ENCODE peak calls at places on chromosomes 3 and 15, in ten cellular contexts. R is IMR-90, K is SJSA1, N is thyroid gland, W is omental fat pad, S is sigmoid colon, Y is LNCaP clone FGC, P is T-helper 2 cell, G is Right ventricle myocardium superior, Z is posterior vena cava. Q is an unnamed sample.

GRCh38 chr3:126107203-126107939 is 23.4 kb upstream of the SLC41A3 start:
- DNase-seq in S (peak; percentile 40), Z (peak; percentile 71), P (no peak), Y (no peak), R (no peak), K (no peak), W (no peak), N (no peak), G (no peak), Q (no peak)

GRCh38 chr3:64214002-64214696 is 11.1 kb downstream of the PRICKLE2 start:
- DNase-seq in W (peak; percentile 34), S (peak; percentile 90), G (peak; percentile 89), Z (peak; percentile 92), Y (no peak), K (peak; percentile 41), P (no peak), N (peak; percentile 65), R (peak; percentile 82), Q (no peak)

GRCh38 chr3:111859061-111859973 is at the start of gene PHLDB2:
- DNase-seq in G (peak; percentile 86), K (peak; percentile 86), S (peak; percentile 91), N (peak; percentile 56), Z (peak; percentile 95), Y (no peak), P (peak; percentile 64), W (no peak), R (peak; percentile 67), Q (peak; percentile 61)

GRCh38 chr3:188605960-188606359 is 452.0 kb downstream of the LPP start:
- DNase-seq in Z (no peak), W (no peak), N (no peak), Y (no peak), S (no peak), P (no peak), K (no peak), R (no peak), G (no peak), Q (no peak)

GRCh38 chr3:42936157-42936981 is 30.4 kb downstream of the ZNF662 start:
- DNase-seq in N (peak; percentile 33), G (peak; percentile 64), Y (no peak), R (peak; percentile 16), S (peak; percentile 79), Z (peak; percentile 83), P (no peak), K (no peak), W (no peak), Q (no peak)

GRCh38 chr3:8887435-8888295 is 75.6 kb downstream of the RAD18 start:
- DNase-seq in R (no peak), P (no peak), S (no peak), G (no peak), K (peak; percentile 82), Z (no peak), N (no peak), W (no peak), Y (no peak), Q (no peak)

GRCh38 chr3:109132801-109133473 is 3.6 kb upstream of the C3orf85 start:
- DNase-seq in S (no peak), G (no peak), K (no peak), Z (no peak), P (no peak), N (no peak), Y (no peak), R (peak; percentile 0), W (no peak), Q (no peak)

GRCh38 chr15:73955851-73956250 is 29.6 kb downstream of the LOXL1 start:
- DNase-seq in G (no peak), K (no peak), Z (peak; percentile 75), R (no peak), P (no peak), S (peak; percentile 40), Y (no peak), W (no peak), N (no peak), Q (no peak)

GRCh38 chr3:188326111-188326510 is 172.2 kb downstream of the LPP start:
- DNase-seq in Z (no peak), P (no peak), Y (no peak), R (no peak), W (no peak), S (no peak), K (no peak), N (no peak), G (no peak), Q (no peak)

GRCh38 chr3:149936812-149937230 is 33.9 kb downstream of the PFN2 start:
- DNase-seq in K (peak; percentile 43), N (peak; percentile 45), R (peak; percentile 62), Y (peak; percentile 23), P (peak; percentile 15), G (peak; percentile 40), Z (no peak), W (no peak), S (no peak), Q (no peak)

GRCh38 chr3:174891524-174892203 is 32.5 kb downstream of the NAALADL2 start:
- DNase-seq in P (no peak), K (no peak), S (no peak), Y (no peak), Z (no peak), R (peak; percentile 9), N (peak; percentile 72), G (no peak), W (no peak), Q (no peak)

GRCh38 chr3:7144696-7145308 is 283.9 kb downstream of the GRM7 start:
- DNase-seq in S (no peak), K (no peak), Y (peak; percentile 31), Z (no peak), R (no peak), G (no peak), P (no peak), W (no peak), N (no peak), Q (no peak)

GRCh38 chr15:25807063-25807462 is 56.1 kb downstream of the ATP10A start:
- DNase-seq in N (no peak), K (no peak), W (no peak), G (no peak), R (no peak), Z (no peak), Y (no peak), S (no peak), P (no peak), Q (no peak)

GRCh38 chr15:66923438-66923881 is 141.9 kb upstream of the SMAD3 start:
- DNase-seq in W (no peak), K (peak; percentile 40), Z (peak; percentile 63), Y (no peak), S (peak; percentile 46), G (no peak), P (no peak), R (no peak), N (peak; percentile 41), Q (no peak)

GRCh38 chr3:142218703-142219102 is 6.7 kb downstream of the GK5 start:
- DNase-seq in K (no peak), P (no peak), Z (no peak), W (no peak), N (no peak), G (no peak), R (peak; percentile 16), S (no peak), Y (no peak), Q (no peak)

GRCh38 chr3:11269007-11269406 is 3.2 kb upstream of the ATG7 start:
- DNase-seq in K (no peak), W (no peak), Z (no peak), G (no peak), P (no peak), N (no peak), R (no peak), S (no peak), Y (no peak), Q (no peak)

GRCh38 chr3:32992310-32992686 is 40.9 kb downstream of the CCR4 start:
- DNase-seq in Z (no peak), K (no peak), P (no peak), R (no peak), W (no peak), S (no peak), G (no peak), Y (no peak), N (no peak), Q (no peak)

Q was measured in Peyer's patch.